ENCODE peak calls at places on chromosomes 3 and 15, in four cellular contexts. One of them, this sample, is unnamed.

GRCh38 chr15:58839485-58839884 is 68.4 kb downstream of the MINDY2 start:
- DNase-seq in GM12878: no peak
- DNase-seq in CD8-positive, alpha-beta T cell: no peak
- DNase-seq in HCT116: no peak
- DNase-seq in this sample: no peak

GRCh38 chr3:127525373-127525772 is 65.2 kb downstream of the TPRA1 start:
- DNase-seq in GM12878: no peak
- DNase-seq in CD8-positive, alpha-beta T cell: no peak
- DNase-seq in HCT116: peak; percentile 78
- DNase-seq in this sample: no peak

GRCh38 chr3:157754415-157754814 is 251.2 kb upstream of the VEPH1 start:
- DNase-seq in GM12878: no peak
- DNase-seq in CD8-positive, alpha-beta T cell: no peak
- DNase-seq in HCT116: no peak
- DNase-seq in this sample: no peak

GRCh38 chr3:32278714-32279113 is 40.2 kb downstream of the CMTM8 start:
- DNase-seq in GM12878: no peak
- DNase-seq in CD8-positive, alpha-beta T cell: no peak
- DNase-seq in HCT116: no peak
- DNase-seq in this sample: no peak

GRCh38 chr3:36769926-36770325 is 5.6 kb upstream of the DCLK3 start:
- DNase-seq in GM12878: no peak
- DNase-seq in CD8-positive, alpha-beta T cell: no peak
- DNase-seq in HCT116: no peak
- DNase-seq in this sample: no peak

GRCh38 chr15:41494190-41494921 is 682 bp downstream of the ITPKA start:
- DNase-seq in GM12878: no peak
- DNase-seq in CD8-positive, alpha-beta T cell: no peak
- DNase-seq in HCT116: no peak
- DNase-seq in this sample: peak; percentile 59

GRCh38 chr15:38795471-38796245 is 231.0 kb upstream of the RASGRP1 start:
- DNase-seq in GM12878: no peak
- DNase-seq in CD8-positive, alpha-beta T cell: no peak
- DNase-seq in HCT116: no peak
- DNase-seq in this sample: no peak

GRCh38 chr3:5057857-5058324 is 64.2 kb upstream of the ARL8B start:
- DNase-seq in GM12878: peak; percentile 75
- DNase-seq in CD8-positive, alpha-beta T cell: peak; percentile 34
- DNase-seq in HCT116: peak; percentile 85
- DNase-seq in this sample: no peak

GRCh38 chr3:192831111-192831644 is 86.5 kb downstream of the MB21D2 start:
- DNase-seq in GM12878: no peak
- DNase-seq in CD8-positive, alpha-beta T cell: no peak
- DNase-seq in HCT116: no peak
- DNase-seq in this sample: peak; percentile 62

GRCh38 chr15:22954326-22954725 is 25.8 kb downstream of the CYFIP1 start:
- DNase-seq in GM12878: no peak
- DNase-seq in CD8-positive, alpha-beta T cell: no peak
- DNase-seq in HCT116: no peak
- DNase-seq in this sample: no peak

GRCh38 chr15:81294501-81294850 is 29.5 kb downstream of the STARD5 start:
- DNase-seq in GM12878: no peak
- DNase-seq in CD8-positive, alpha-beta T cell: no peak
- DNase-seq in HCT116: no peak
- DNase-seq in this sample: no peak

GRCh38 chr3:26247669-26248068 is 374.9 kb upstream of the LRRC3B start:
- DNase-seq in GM12878: no peak
- DNase-seq in CD8-positive, alpha-beta T cell: no peak
- DNase-seq in HCT116: no peak
- DNase-seq in this sample: no peak

GRCh38 chr3:43394071-43394501 is 107.7 kb downstream of the SNRK start:
- DNase-seq in GM12878: no peak
- DNase-seq in CD8-positive, alpha-beta T cell: no peak
- DNase-seq in HCT116: no peak
- DNase-seq in this sample: no peak

GRCh38 chr3:22117751-22118346 is 366.8 kb upstream of the ZNF385D start:
- DNase-seq in GM12878: no peak
- DNase-seq in CD8-positive, alpha-beta T cell: no peak
- DNase-seq in HCT116: peak; percentile 6
- DNase-seq in this sample: no peak

DNA sequence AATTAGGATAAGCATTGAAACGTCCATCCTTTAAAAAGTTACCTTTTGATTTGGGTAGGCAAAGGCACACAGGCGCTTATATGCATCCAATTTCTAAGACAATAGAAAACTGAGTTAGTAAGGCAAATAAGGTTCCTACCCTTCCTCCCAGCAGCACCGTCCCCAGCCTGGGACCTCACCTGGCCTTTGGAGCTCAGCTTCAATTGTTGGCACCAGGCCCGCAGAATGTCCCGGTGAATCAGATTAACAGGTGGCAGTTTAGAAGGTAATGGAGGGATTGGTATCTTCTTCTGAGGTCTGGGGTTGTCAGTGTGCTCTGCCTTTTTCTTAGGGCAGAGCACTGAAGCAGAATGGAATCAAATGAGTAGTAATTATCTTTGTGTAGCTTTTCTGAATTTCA is 5.7 kb downstream of the DPPA4 start:
- DNase-seq in GM12878: no peak
- DNase-seq in CD8-positive, alpha-beta T cell: no peak
- DNase-seq in HCT116: no peak
- DNase-seq in this sample: no peak
- H3K36me3 ChIP-seq in GM12878: no peaks in the 10 kb centered on the region
- H3K36me3 ChIP-seq in CD8-positive, alpha-beta T cell: no peaks in the 10 kb centered on the region
- H3K36me3 ChIP-seq in HCT116: no peaks in the 10 kb centered on the region
- H3K36me3 ChIP-seq in this sample: no peaks in the 10 kb centered on the region

GRCh38 chr15:68494573-68495105 is 62.7 kb upstream of the ITGA11 start:
- DNase-seq in GM12878: no peak
- DNase-seq in CD8-positive, alpha-beta T cell: no peak
- DNase-seq in HCT116: no peak
- DNase-seq in this sample: no peak
- H3K27me3 ChIP-seq in GM12878: peaks cover 5% of the 10 kb centered on the region
- H3K27me3 ChIP-seq in CD8-positive, alpha-beta T cell: no peaks in the 10 kb centered on the region
- H3K27me3 ChIP-seq in HCT116: peaks cover 49% of the 10 kb centered on the region
- H3K27me3 ChIP-seq in this sample: no peaks in the 10 kb centered on the region

GRCh38 chr15:44029003-44029402 is 166.1 kb downstream of the FRMD5 start:
- DNase-seq in GM12878: no peak
- DNase-seq in CD8-positive, alpha-beta T cell: no peak
- DNase-seq in HCT116: no peak
- DNase-seq in this sample: no peak

GRCh38 chr15:44033894-44034293 is 161.2 kb downstream of the FRMD5 start:
- DNase-seq in GM12878: no peak
- DNase-seq in CD8-positive, alpha-beta T cell: no peak
- DNase-seq in HCT116: peak; percentile 16
- DNase-seq in this sample: no peak

GRCh38 chr15:44034334-44034733 is 160.7 kb downstream of the FRMD5 start:
- DNase-seq in GM12878: no peak
- DNase-seq in CD8-positive, alpha-beta T cell: no peak
- DNase-seq in HCT116: no peak
- DNase-seq in this sample: no peak

GRCh38 chr15:44028349-44028748 is 166.7 kb downstream of the FRMD5 start:
- DNase-seq in GM12878: no peak
- DNase-seq in CD8-positive, alpha-beta T cell: no peak
- DNase-seq in HCT116: no peak
- DNase-seq in this sample: no peak

DNA sequence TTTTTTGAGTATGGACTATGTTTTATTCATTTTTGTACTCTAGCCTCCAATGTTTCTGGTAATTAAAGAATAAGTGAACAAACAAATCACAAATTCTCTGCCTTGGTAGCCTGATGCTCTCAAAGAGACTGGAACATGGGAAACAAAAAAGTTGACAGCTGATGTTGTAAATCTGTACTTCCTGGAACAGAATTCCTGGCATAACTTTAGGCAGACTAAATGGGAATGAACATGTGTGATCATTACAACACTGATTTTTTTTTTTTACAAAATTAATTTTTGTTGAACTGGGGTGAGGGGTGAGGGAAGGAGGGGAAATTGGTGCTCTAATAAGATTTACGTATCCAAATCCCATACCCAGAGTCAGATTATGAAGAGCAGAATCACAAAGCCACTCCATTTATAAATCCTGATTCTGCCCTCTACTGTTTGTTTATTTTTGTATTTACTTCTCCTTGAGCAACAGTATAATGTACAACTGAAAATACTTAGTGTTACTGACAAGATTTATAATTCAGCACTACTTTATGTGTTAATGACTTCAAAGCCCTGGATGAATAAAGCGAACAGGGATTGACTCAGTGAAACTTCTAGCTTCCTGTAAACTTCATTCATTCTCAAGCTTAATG is 165.0 kb downstream of the FRMD5 start:
- DNase-seq in GM12878: no peak
- DNase-seq in CD8-positive, alpha-beta T cell: no peak
- DNase-seq in HCT116: no peak
- DNase-seq in this sample: no peak
- TF ChIP-seq CTCF in GM12878: no peak
- TF ChIP-seq CTCF in CD8-positive, alpha-beta T cell: no peak
- TF ChIP-seq CTCF in HCT116: no peak
- TF ChIP-seq CTCF in this sample: no peak

GRCh38 chr3:40465111-40465407 is 7.9 kb downstream of the RPL14 start:
- DNase-seq in GM12878: no peak
- DNase-seq in CD8-positive, alpha-beta T cell: no peak
- DNase-seq in HCT116: no peak
- DNase-seq in this sample: no peak

GRCh38 chr3:40465456-40465855 is 8.3 kb downstream of the RPL14 start:
- DNase-seq in GM12878: no peak
- DNase-seq in CD8-positive, alpha-beta T cell: no peak
- DNase-seq in HCT116: no peak
- DNase-seq in this sample: no peak

GRCh38 chr3:40463579-40463978 is 6.4 kb downstream of the RPL14 start:
- DNase-seq in GM12878: no peak
- DNase-seq in CD8-positive, alpha-beta T cell: no peak
- DNase-seq in HCT116: no peak
- DNase-seq in this sample: no peak

GRCh38 chr3:40468018-40468417 is 8.9 kb upstream of the ZNF619 start:
- DNase-seq in GM12878: no peak
- DNase-seq in CD8-positive, alpha-beta T cell: no peak
- DNase-seq in HCT116: no peak
- DNase-seq in this sample: no peak

DNA sequence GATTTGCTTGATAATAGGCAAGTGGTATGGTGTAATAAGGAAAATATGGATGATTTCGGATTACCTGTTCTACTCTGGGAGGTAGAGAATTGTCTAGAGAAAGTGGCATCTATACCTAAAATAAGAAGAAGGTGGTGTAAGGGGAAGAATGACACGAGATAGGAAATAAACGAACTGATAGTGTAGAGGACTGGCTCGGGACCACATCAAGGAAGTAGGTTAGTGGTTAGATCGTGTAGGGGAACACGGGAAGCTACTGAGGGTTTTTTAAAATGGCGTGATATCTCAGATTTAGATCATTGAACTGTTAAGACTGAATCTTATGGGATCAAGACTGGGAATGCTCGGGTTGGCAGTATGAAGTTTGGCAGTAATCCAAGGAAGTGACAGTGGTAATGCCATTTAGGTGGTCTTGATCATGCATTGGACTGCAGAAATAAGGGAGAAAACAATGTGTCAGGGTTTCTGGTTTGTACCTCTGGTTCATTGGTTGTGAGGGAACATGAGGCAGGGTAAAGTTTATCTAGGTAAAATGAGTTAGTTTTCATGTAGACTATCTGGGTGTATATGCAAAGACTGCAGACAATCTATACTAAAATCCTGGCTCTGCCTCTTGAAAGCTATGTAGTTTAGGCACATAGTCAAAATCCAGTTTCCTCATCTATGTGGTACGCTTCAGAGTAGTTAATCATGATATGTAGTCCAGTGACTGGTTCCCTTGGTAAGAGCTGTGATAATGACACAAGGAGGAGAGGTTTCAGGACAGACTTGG is 7.4 kb downstream of the RPL14 start:
- DNase-seq in GM12878: no peak
- DNase-seq in CD8-positive, alpha-beta T cell: no peak
- DNase-seq in HCT116: no peak
- DNase-seq in this sample: no peak
- H3K36me3 ChIP-seq in GM12878: peaks cover 7% of the 10 kb centered on the region
- H3K36me3 ChIP-seq in CD8-positive, alpha-beta T cell: peaks cover 19% of the 10 kb centered on the region
- H3K36me3 ChIP-seq in HCT116: peaks cover 48% of the 10 kb centered on the region
- H3K36me3 ChIP-seq in this sample: peaks cover 8% of the 10 kb centered on the region